ENCODE peak calls at places on chromosome 22, in nine cellular contexts. One of them, this sample, is unnamed.

GRCh38 chr22:26687439-26687838 is 30.1 kb downstream of the MIAT start:
- DNase-seq in tibial nerve: no peak
- DNase-seq in fibroblast of mammary gland: no peak
- DNase-seq in psoas muscle: no peak
- DNase-seq in CD8-positive, alpha-beta T cell: no peak
- DNase-seq in IMR-90: no peak
- DNase-seq in lower leg skin: no peak
- DNase-seq in cardiac fibroblast: no peak
- DNase-seq in endothelial cell of umbilical vein: no peak
- DNase-seq in this sample: no peak

GRCh38 chr22:35910013-35910860 is 118.4 kb downstream of the RBFOX2 start:
- DNase-seq in endothelial cell of umbilical vein: peak; percentile 74
- DNase-seq in fibroblast of mammary gland: peak; percentile 43
- DNase-seq in tibial nerve: no peak
- DNase-seq in psoas muscle: no peak
- DNase-seq in cardiac fibroblast: peak; percentile 56
- DNase-seq in lower leg skin: no peak
- DNase-seq in CD8-positive, alpha-beta T cell: no peak
- DNase-seq in IMR-90: no peak
- DNase-seq in this sample: no peak

GRCh38 chr22:27804683-27805297 is 3.2 kb upstream of the MN1 start:
- DNase-seq in IMR-90: peak; percentile 64
- DNase-seq in fibroblast of mammary gland: peak; percentile 59
- DNase-seq in psoas muscle: peak; percentile 81
- DNase-seq in cardiac fibroblast: peak; percentile 82
- DNase-seq in lower leg skin: peak; percentile 93
- DNase-seq in CD8-positive, alpha-beta T cell: peak; percentile 27
- DNase-seq in tibial nerve: peak; percentile 59
- DNase-seq in endothelial cell of umbilical vein: peak; percentile 67
- DNase-seq in this sample: peak; percentile 69

GRCh38 chr22:22682807-22683667 is 38.6 kb downstream of the GGTLC2 start:
- DNase-seq in tibial nerve: no peak
- DNase-seq in fibroblast of mammary gland: peak; percentile 63
- DNase-seq in psoas muscle: no peak
- DNase-seq in endothelial cell of umbilical vein: no peak
- DNase-seq in IMR-90: peak; percentile 65
- DNase-seq in CD8-positive, alpha-beta T cell: no peak
- DNase-seq in cardiac fibroblast: no peak
- DNase-seq in lower leg skin: peak; percentile 26
- DNase-seq in this sample: no peak

GRCh38 chr22:41178425-41178975 is 26.6 kb upstream of the L3MBTL2 start:
- DNase-seq in CD8-positive, alpha-beta T cell: no peak
- DNase-seq in cardiac fibroblast: no peak
- DNase-seq in tibial nerve: no peak
- DNase-seq in endothelial cell of umbilical vein: no peak
- DNase-seq in fibroblast of mammary gland: no peak
- DNase-seq in IMR-90: no peak
- DNase-seq in lower leg skin: peak; percentile 88
- DNase-seq in psoas muscle: peak; percentile 82
- DNase-seq in this sample: no peak

GRCh38 chr22:44723801-44724200 is 21.8 kb downstream of the PRR5 start:
- DNase-seq in cardiac fibroblast: peak; percentile 45
- DNase-seq in endothelial cell of umbilical vein: peak; percentile 50
- DNase-seq in tibial nerve: no peak
- DNase-seq in CD8-positive, alpha-beta T cell: no peak
- DNase-seq in lower leg skin: no peak
- DNase-seq in fibroblast of mammary gland: peak; percentile 52
- DNase-seq in psoas muscle: no peak
- DNase-seq in IMR-90: peak; percentile 49
- DNase-seq in this sample: peak; percentile 55

GRCh38 chr22:20015971-20016733 is 471 bp downstream of the ARVCF start:
- DNase-seq in endothelial cell of umbilical vein: peak; percentile 32
- DNase-seq in psoas muscle: peak; percentile 66
- DNase-seq in lower leg skin: no peak
- DNase-seq in CD8-positive, alpha-beta T cell: no peak
- DNase-seq in tibial nerve: no peak
- DNase-seq in cardiac fibroblast: no peak
- DNase-seq in IMR-90: no peak
- DNase-seq in fibroblast of mammary gland: no peak
- DNase-seq in this sample: no peak

GRCh38 chr22:41001722-41002122 is 50.5 kb downstream of the RBX1 start:
- DNase-seq in cardiac fibroblast: peak; percentile 46
- DNase-seq in IMR-90: peak; percentile 44
- DNase-seq in fibroblast of mammary gland: peak; percentile 71
- DNase-seq in tibial nerve: no peak
- DNase-seq in endothelial cell of umbilical vein: no peak
- DNase-seq in psoas muscle: no peak
- DNase-seq in lower leg skin: no peak
- DNase-seq in CD8-positive, alpha-beta T cell: no peak
- DNase-seq in this sample: peak; percentile 19

GRCh38 chr22:33242078-33242477 is 183.9 kb upstream of the SYN3 start:
- DNase-seq in IMR-90: no peak
- DNase-seq in psoas muscle: no peak
- DNase-seq in cardiac fibroblast: no peak
- DNase-seq in tibial nerve: no peak
- DNase-seq in lower leg skin: no peak
- DNase-seq in fibroblast of mammary gland: no peak
- DNase-seq in endothelial cell of umbilical vein: no peak
- DNase-seq in CD8-positive, alpha-beta T cell: no peak
- DNase-seq in this sample: no peak

GRCh38 chr22:17198188-17199130 is 20.8 kb downstream of the ADA2 start:
- DNase-seq in lower leg skin: no peak
- DNase-seq in tibial nerve: no peak
- DNase-seq in psoas muscle: peak; percentile 67
- DNase-seq in IMR-90: no peak
- DNase-seq in endothelial cell of umbilical vein: no peak
- DNase-seq in fibroblast of mammary gland: peak; percentile 9
- DNase-seq in cardiac fibroblast: peak; percentile 28
- DNase-seq in CD8-positive, alpha-beta T cell: no peak
- DNase-seq in this sample: no peak

GRCh38 chr22:47157486-47158270 is 395.2 kb downstream of the TBC1D22A start:
- DNase-seq in tibial nerve: no peak
- DNase-seq in lower leg skin: no peak
- DNase-seq in CD8-positive, alpha-beta T cell: no peak
- DNase-seq in cardiac fibroblast: no peak
- DNase-seq in psoas muscle: peak; percentile 28
- DNase-seq in IMR-90: no peak
- DNase-seq in fibroblast of mammary gland: no peak
- DNase-seq in endothelial cell of umbilical vein: no peak
- DNase-seq in this sample: no peak

GRCh38 chr22:41772198-41772597 is 28.3 kb upstream of the CCDC134 start:
- DNase-seq in endothelial cell of umbilical vein: no peak
- DNase-seq in fibroblast of mammary gland: no peak
- DNase-seq in lower leg skin: no peak
- DNase-seq in cardiac fibroblast: no peak
- DNase-seq in tibial nerve: no peak
- DNase-seq in CD8-positive, alpha-beta T cell: no peak
- DNase-seq in psoas muscle: no peak
- DNase-seq in IMR-90: no peak
- DNase-seq in this sample: no peak

GRCh38 chr22:37662039-37662438 is 3.5 kb downstream of the PDXP start:
- DNase-seq in endothelial cell of umbilical vein: no peak
- DNase-seq in IMR-90: no peak
- DNase-seq in psoas muscle: no peak
- DNase-seq in CD8-positive, alpha-beta T cell: no peak
- DNase-seq in tibial nerve: no peak
- DNase-seq in lower leg skin: no peak
- DNase-seq in fibroblast of mammary gland: no peak
- DNase-seq in cardiac fibroblast: no peak
- DNase-seq in this sample: no peak
- H3K4me3 ChIP-seq in endothelial cell of umbilical vein: no peak overlapping the region
- H3K4me3 ChIP-seq in IMR-90: no peak overlapping the region
- H3K4me3 ChIP-seq in psoas muscle: no peak overlapping the region
- H3K4me3 ChIP-seq in CD8-positive, alpha-beta T cell: no peak overlapping the region
- H3K4me3 ChIP-seq in tibial nerve: no peak overlapping the region
- H3K4me3 ChIP-seq in lower leg skin: no peak overlapping the region
- H3K4me3 ChIP-seq in fibroblast of mammary gland: no peak overlapping the region
- H3K4me3 ChIP-seq in cardiac fibroblast: no peak overlapping the region
- H3K4me3 ChIP-seq in this sample: no peak overlapping the region

GRCh38 chr22:49045276-49045675 is 782.4 kb downstream of the BRD1 start:
- DNase-seq in tibial nerve: no peak
- DNase-seq in psoas muscle: no peak
- DNase-seq in fibroblast of mammary gland: no peak
- DNase-seq in CD8-positive, alpha-beta T cell: no peak
- DNase-seq in lower leg skin: no peak
- DNase-seq in IMR-90: no peak
- DNase-seq in cardiac fibroblast: no peak
- DNase-seq in endothelial cell of umbilical vein: no peak
- DNase-seq in this sample: no peak

GRCh38 chr22:49048591-49048990 is 779.1 kb downstream of the BRD1 start:
- DNase-seq in IMR-90: no peak
- DNase-seq in cardiac fibroblast: no peak
- DNase-seq in fibroblast of mammary gland: no peak
- DNase-seq in tibial nerve: no peak
- DNase-seq in endothelial cell of umbilical vein: no peak
- DNase-seq in psoas muscle: no peak
- DNase-seq in lower leg skin: no peak
- DNase-seq in CD8-positive, alpha-beta T cell: no peak
- DNase-seq in this sample: no peak

GRCh38 chr22:49047461-49047860 is 780.2 kb downstream of the BRD1 start:
- DNase-seq in lower leg skin: no peak
- DNase-seq in fibroblast of mammary gland: no peak
- DNase-seq in endothelial cell of umbilical vein: no peak
- DNase-seq in IMR-90: peak; percentile 15
- DNase-seq in psoas muscle: no peak
- DNase-seq in CD8-positive, alpha-beta T cell: no peak
- DNase-seq in cardiac fibroblast: no peak
- DNase-seq in tibial nerve: no peak
- DNase-seq in this sample: no peak

GRCh38 chr22:49046000-49046545 is 781.6 kb downstream of the BRD1 start:
- DNase-seq in CD8-positive, alpha-beta T cell: no peak
- DNase-seq in psoas muscle: no peak
- DNase-seq in fibroblast of mammary gland: no peak
- DNase-seq in endothelial cell of umbilical vein: no peak
- DNase-seq in tibial nerve: no peak
- DNase-seq in lower leg skin: no peak
- DNase-seq in IMR-90: no peak
- DNase-seq in cardiac fibroblast: no peak
- DNase-seq in this sample: no peak

GRCh38 chr22:49046546-49047305 is 780.9 kb downstream of the BRD1 start:
- DNase-seq in CD8-positive, alpha-beta T cell: no peak
- DNase-seq in lower leg skin: no peak
- DNase-seq in IMR-90: no peak
- DNase-seq in cardiac fibroblast: no peak
- DNase-seq in tibial nerve: no peak
- DNase-seq in fibroblast of mammary gland: no peak
- DNase-seq in psoas muscle: no peak
- DNase-seq in endothelial cell of umbilical vein: no peak
- DNase-seq in this sample: no peak
- TF ChIP-seq CTCF in CD8-positive, alpha-beta T cell: no peak
- TF ChIP-seq CTCF in lower leg skin: no peak
- TF ChIP-seq CTCF in IMR-90: no peak
- TF ChIP-seq CTCF in cardiac fibroblast: no peak
- TF ChIP-seq CTCF in tibial nerve: peak; percentile 23
- TF ChIP-seq CTCF in fibroblast of mammary gland: no peak
- TF ChIP-seq CTCF in psoas muscle: no peak
- TF ChIP-seq CTCF in endothelial cell of umbilical vein: no peak
- TF ChIP-seq CTCF in this sample: no peak

GRCh38 chr22:28903080-28903479 is 19.7 kb downstream of the ZNRF3 start:
- DNase-seq in lower leg skin: peak; percentile 32
- DNase-seq in CD8-positive, alpha-beta T cell: no peak
- DNase-seq in IMR-90: no peak
- DNase-seq in psoas muscle: peak; percentile 56
- DNase-seq in tibial nerve: no peak
- DNase-seq in cardiac fibroblast: no peak
- DNase-seq in fibroblast of mammary gland: no peak
- DNase-seq in endothelial cell of umbilical vein: no peak
- DNase-seq in this sample: no peak

GRCh38 chr22:28903719-28904118 is 20.3 kb downstream of the ZNRF3 start:
- DNase-seq in tibial nerve: no peak
- DNase-seq in lower leg skin: peak; percentile 61
- DNase-seq in CD8-positive, alpha-beta T cell: no peak
- DNase-seq in IMR-90: no peak
- DNase-seq in endothelial cell of umbilical vein: no peak
- DNase-seq in cardiac fibroblast: no peak
- DNase-seq in psoas muscle: no peak
- DNase-seq in fibroblast of mammary gland: no peak
- DNase-seq in this sample: no peak

GRCh38 chr22:28905433-28905832 is 22.1 kb downstream of the ZNRF3 start:
- DNase-seq in lower leg skin: peak; percentile 9
- DNase-seq in IMR-90: no peak
- DNase-seq in psoas muscle: no peak
- DNase-seq in CD8-positive, alpha-beta T cell: no peak
- DNase-seq in tibial nerve: no peak
- DNase-seq in endothelial cell of umbilical vein: no peak
- DNase-seq in cardiac fibroblast: no peak
- DNase-seq in fibroblast of mammary gland: no peak
- DNase-seq in this sample: no peak

GRCh38 chr22:28902490-28902889 is 19.1 kb downstream of the ZNRF3 start:
- DNase-seq in psoas muscle: no peak
- DNase-seq in cardiac fibroblast: no peak
- DNase-seq in lower leg skin: no peak
- DNase-seq in fibroblast of mammary gland: no peak
- DNase-seq in CD8-positive, alpha-beta T cell: no peak
- DNase-seq in endothelial cell of umbilical vein: no peak
- DNase-seq in tibial nerve: no peak
- DNase-seq in IMR-90: no peak
- DNase-seq in this sample: no peak

GRCh38 chr22:28904211-28904808 is 20.9 kb downstream of the ZNRF3 start:
- DNase-seq in lower leg skin: peak; percentile 36
- DNase-seq in cardiac fibroblast: no peak
- DNase-seq in endothelial cell of umbilical vein: peak; percentile 9
- DNase-seq in IMR-90: peak; percentile 66
- DNase-seq in CD8-positive, alpha-beta T cell: no peak
- DNase-seq in fibroblast of mammary gland: peak; percentile 43
- DNase-seq in tibial nerve: no peak
- DNase-seq in psoas muscle: no peak
- DNase-seq in this sample: peak; percentile 28
- H3K4me3 ChIP-seq in lower leg skin: no peak overlapping the region
- H3K4me3 ChIP-seq in cardiac fibroblast: no peak overlapping the region
- H3K4me3 ChIP-seq in endothelial cell of umbilical vein: no peak overlapping the region
- H3K4me3 ChIP-seq in IMR-90: no peak overlapping the region
- H3K4me3 ChIP-seq in CD8-positive, alpha-beta T cell: no peak overlapping the region
- H3K4me3 ChIP-seq in fibroblast of mammary gland: no peak overlapping the region
- H3K4me3 ChIP-seq in tibial nerve: no peak overlapping the region
- H3K4me3 ChIP-seq in psoas muscle: no peak overlapping the region
- H3K4me3 ChIP-seq in this sample: no peak overlapping the region

DNA sequence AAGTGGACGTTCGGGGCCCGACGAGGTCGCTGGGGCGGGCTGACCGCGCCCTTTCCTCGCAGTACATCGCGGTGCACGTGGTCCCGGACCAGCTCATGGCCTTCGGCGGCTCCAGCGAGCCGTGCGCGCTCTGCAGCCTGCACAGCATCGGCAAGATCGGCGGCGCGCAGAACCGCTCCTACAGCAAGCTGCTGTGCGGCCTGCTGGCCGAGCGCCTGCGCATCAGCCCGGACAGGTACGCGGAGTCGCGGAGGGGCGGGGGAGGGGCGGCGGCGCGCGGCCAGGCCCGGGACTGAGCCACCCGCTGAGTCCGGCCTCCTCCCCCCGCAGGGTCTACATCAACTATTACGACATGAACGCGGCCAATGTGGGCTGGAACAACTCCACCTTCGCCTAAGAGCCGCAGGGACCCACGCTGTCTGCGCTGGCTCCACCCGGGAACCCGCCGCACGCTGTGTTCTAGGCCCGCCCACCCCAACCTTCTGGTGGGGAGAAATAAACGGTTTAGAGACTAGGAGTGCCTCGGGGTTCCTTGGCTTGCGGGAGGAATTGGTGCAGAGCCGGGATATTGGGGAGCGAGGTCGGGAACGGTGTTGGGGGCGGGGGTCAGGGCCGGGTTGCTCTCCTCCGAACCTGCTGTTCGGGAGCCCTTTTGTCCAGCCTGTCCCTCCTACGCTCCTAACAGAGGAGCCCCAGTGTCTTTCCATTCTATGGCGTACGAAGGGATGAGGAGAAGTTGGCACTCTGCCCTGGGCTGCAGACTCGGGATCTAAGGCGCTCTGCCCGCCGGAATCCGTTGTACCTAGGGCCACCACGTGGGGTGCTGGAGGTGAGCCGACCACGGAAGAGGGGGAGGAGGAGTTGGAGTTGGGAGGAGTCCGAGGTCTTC is 771 bp downstream of the MIF start:
- DNase-seq in cardiac fibroblast: peak; percentile 83
- DNase-seq in endothelial cell of umbilical vein: peak; percentile 68
- DNase-seq in lower leg skin: peak; percentile 93
- DNase-seq in psoas muscle: peak; percentile 80
- DNase-seq in CD8-positive, alpha-beta T cell: peak; percentile 39
- DNase-seq in tibial nerve: peak; percentile 33
- DNase-seq in IMR-90: peak; percentile 63
- DNase-seq in fibroblast of mammary gland: peak; percentile 69
- DNase-seq in this sample: peak; percentile 80
- TF ChIP-seq CTCF in cardiac fibroblast: peak; percentile 45
- TF ChIP-seq CTCF in endothelial cell of umbilical vein: peak; percentile 32
- TF ChIP-seq CTCF in lower leg skin: no peak
- TF ChIP-seq CTCF in psoas muscle: peak; percentile 7
- TF ChIP-seq CTCF in CD8-positive, alpha-beta T cell: no peak
- TF ChIP-seq CTCF in tibial nerve: no peak
- TF ChIP-seq CTCF in IMR-90: peak; percentile 32
- TF ChIP-seq CTCF in fibroblast of mammary gland: peak; percentile 13
- TF ChIP-seq CTCF in this sample: peak; percentile 31

This sample was measured in fibroblast of villous mesenchyme.